ENCODE peak calls at places on chromosomes 4 and X, in six cellular contexts. J is A549, M is hepatocyte, U is stomach, D is tibial artery, S is BJ. I is an unnamed sample.

GRCh38 chrX:3295731-3296130 is 50.7 kb downstream of the MXRA5 start:
- DNase-seq in U (no peak), S (no peak), M (no peak), D (no peak), J (peak), I (no peak)

GRCh38 chr4:158826882-158827281 is 58.1 kb downstream of the FNIP2 start:
- DNase-seq in D (no peak), U (peak), S (no peak), J (no peak), M (peak), I (no peak)

GRCh38 chr4:3710451-3711182 is 55.6 kb upstream of the ADRA2C start:
- DNase-seq in D (no peak), U (no peak), S (no peak), M (no peak), J (no peak), I (no peak)

GRCh38 chr4:40918330-40918729 is 168.6 kb downstream of the NSUN7 start:
- DNase-seq in U (peak), J (no peak), D (peak), S (peak), M (peak), I (peak)

GRCh38 chrX:57647020-57647419 is 33.0 kb downstream of the NLRP2B start:
- DNase-seq in U (no peak), M (no peak), S (no peak), D (no peak), J (no peak), I (no peak)

GRCh38 chrX:147958316-147958715 is 22.8 kb upstream of the FMR1NB start:
- DNase-seq in D (no peak), S (peak), U (no peak), J (no peak), M (no peak), I (peak)

GRCh38 chr4:106034205-106034604 is 138.9 kb downstream of the NPNT start:
- DNase-seq in U (no peak), M (no peak), D (no peak), S (no peak), J (no peak), I (no peak)

GRCh38 chrX:141814213-141814857 is 23.8 kb upstream of the MAGEC3 start:
- DNase-seq in U (peak), S (no peak), D (no peak), M (peak), J (no peak), I (no peak)

GRCh38 chr4:139219450-139220055 is 42.5 kb upstream of the ELF2 start:
- DNase-seq in M (no peak), S (no peak), J (no peak), U (no peak), D (no peak), I (no peak)

GRCh38 chrX:109393859-109394258 is 88.0 kb downstream of the GUCY2F start:
- DNase-seq in U (no peak), J (no peak), D (no peak), S (no peak), M (no peak), I (no peak)

GRCh38 chrX:96563663-96564062 is 121.0 kb upstream of the DIAPH2 start:
- DNase-seq in D (peak), U (no peak), S (peak), M (peak), J (no peak), I (peak)

GRCh38 chr4:175806741-175807140 is 5.3 kb downstream of the GPM6A start:
- DNase-seq in M (no peak), S (no peak), D (no peak), J (no peak), U (no peak), I (no peak)

GRCh38 chr4:68963389-68963788 is 11.8 kb upstream of the UGT2A3 start:
- DNase-seq in M (peak), U (no peak), J (no peak), S (no peak), D (no peak), I (no peak)

GRCh38 chr4:26261400-26261799 is 59.4 kb upstream of the RBPJ start:
- DNase-seq in D (no peak), J (no peak), M (no peak), S (no peak), U (no peak), I (no peak)

GRCh38 chrX:47748576-47748975 is 88.1 kb upstream of the ZNF81 start:
- DNase-seq in S (no peak), J (no peak), U (no peak), D (no peak), M (no peak), I (no peak)

GRCh38 chr4:152356428-152357034 is 179.4 kb downstream of the FBXW7 start:
- DNase-seq in S (no peak), D (no peak), U (no peak), J (no peak), M (no peak), I (no peak)

GRCh38 chr4:84691170-84691691 is 108.3 kb downstream of the CDS1 start:
- DNase-seq in J (peak), M (no peak), U (no peak), S (peak), D (no peak), I (peak)

GRCh38 chr4:169958629-169959028 is 67.6 kb downstream of the MFAP3L start:
- DNase-seq in M (no peak), D (no peak), U (no peak), J (no peak), S (no peak), I (no peak)

GRCh38 chr4:169952236-169953088 is 73.7 kb downstream of the MFAP3L start:
- DNase-seq in U (no peak), S (no peak), J (no peak), M (no peak), D (no peak), I (no peak)

GRCh38 chr4:169955521-169955920 is 70.7 kb downstream of the MFAP3L start:
- DNase-seq in J (no peak), S (no peak), M (no peak), D (no peak), U (no peak), I (no peak)

GRCh38 chr4:169957785-169958184 is 68.4 kb downstream of the MFAP3L start:
- DNase-seq in J (no peak), U (no peak), M (no peak), D (no peak), S (no peak), I (no peak)

DNA sequence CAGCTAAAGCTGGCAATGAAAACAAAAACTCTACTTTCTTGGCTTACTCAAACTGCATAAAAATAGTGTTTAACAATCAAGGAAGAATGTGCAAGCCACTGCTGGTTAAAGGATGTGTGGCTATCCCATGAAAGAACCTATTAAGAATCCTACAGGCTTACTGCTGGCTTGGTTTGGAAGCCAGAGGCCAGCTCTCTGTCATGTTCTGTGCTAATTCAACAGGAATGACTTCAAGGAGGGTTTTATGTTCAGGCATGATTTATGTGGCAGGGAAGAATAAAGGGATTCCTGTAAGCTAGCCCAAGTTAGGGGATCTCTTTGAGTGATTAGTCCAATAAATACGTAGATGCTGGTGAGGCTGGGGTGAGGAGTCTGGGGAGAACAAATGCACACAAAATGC is 69.8 kb downstream of the MFAP3L start:
- DNase-seq in S (no peak), U (no peak), M (no peak), J (no peak), D (no peak), I (no peak)
- TF ChIP-seq CTCF in S (no peak), U (no peak), M (no peak), J (no peak), D (no peak), I (no peak)

DNA sequence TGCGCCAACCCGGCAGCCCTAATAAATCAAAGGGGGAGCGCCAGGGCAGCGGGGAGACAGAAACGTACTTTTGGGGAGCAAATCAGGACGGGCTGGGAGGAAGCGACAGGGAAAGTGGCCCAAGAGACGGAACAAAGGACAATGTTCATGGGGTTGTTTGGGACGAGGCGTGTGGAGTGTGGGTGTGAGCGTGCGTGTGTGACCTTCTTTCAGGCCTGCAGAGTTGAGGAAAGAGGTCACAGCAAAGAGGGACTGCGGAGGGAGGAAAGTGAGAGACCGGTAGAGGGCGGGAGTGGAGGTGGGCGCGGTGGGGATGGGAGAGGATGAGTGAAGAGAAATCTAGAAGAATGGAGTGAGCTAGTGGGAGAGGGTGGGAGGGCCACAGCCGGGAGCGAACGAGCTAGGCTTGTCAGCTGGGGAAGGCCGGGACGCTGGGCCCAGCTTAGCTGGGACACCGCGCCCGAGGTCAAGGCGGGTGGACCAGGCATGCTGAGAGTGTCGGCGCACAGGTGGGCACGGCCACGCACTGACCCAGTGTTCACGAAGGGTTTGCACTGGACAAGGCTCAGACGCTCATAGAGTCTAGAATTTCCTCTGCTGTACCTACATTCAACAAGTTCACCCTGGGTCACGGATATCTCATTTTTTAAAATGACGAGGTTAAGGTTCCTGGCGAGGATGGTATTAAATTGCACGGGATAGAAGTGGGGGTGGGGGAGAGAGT is 14.7 kb upstream of the PITX2 start:
- DNase-seq in D (no peak), M (peak), J (no peak), U (no peak), S (no peak), I (no peak)
- TF ChIP-seq CTCF in D (no peak), M (peak), J (no peak), U (no peak), S (no peak), I (no peak)

DNA sequence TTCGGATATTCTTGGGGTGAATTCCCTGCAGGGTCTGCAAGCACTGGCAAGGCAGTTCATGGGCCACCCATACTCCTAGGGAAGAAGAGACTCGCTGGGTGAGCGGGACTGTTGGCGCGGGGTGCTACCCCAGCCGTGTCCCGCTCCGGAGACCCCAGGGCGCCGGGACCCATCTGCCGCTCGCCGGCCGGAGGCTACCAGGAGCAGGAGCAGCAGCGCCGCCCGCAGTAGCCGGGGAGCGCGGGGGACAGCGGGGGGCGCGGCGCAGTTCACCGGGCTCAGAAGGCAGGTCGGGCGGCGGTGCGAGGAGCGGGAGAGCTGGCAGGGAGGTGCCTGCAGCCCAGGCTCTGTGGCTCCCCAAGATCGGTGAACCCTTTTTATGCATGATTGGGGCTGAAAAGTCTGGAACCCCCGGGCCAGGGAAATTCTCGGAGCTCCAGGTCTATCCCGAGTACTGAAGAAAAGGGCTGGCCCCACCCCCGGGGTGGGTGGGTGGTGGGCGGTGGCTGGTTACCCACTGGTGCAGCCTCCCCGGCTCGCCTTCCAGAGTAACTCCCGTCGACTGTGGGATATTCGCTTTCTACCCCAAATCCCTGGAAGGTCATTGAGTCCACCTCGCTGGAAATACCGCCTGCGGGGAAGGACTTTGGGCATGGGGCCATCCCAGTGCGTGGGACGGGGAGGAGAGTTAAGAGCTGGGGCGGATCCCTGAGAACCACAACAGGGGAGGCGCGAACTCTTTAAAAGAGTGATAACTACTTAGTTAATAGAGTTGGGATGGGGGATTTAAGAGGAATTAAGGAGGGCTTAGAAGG is 37.6 kb downstream of the PF4 start:
- DNase-seq in D (no peak), M (peak), J (peak), S (no peak), U (peak), I (no peak)
- TF ChIP-seq CTCF in D (no peak), M (peak), J (no peak), S (no peak), U (no peak), I (no peak)

GRCh38 chr4:6425336-6425735 is 47.1 kb downstream of the PPP2R2C start:
- DNase-seq in M (no peak), S (no peak), D (no peak), J (no peak), U (no peak), I (no peak)

GRCh38 chr4:6426571-6427438 is 45.6 kb downstream of the PPP2R2C start:
- DNase-seq in M (no peak), U (no peak), D (no peak), J (no peak), S (no peak), I (no peak)

GRCh38 chr4:6424425-6424824 is 48.0 kb downstream of the PPP2R2C start:
- DNase-seq in M (no peak), U (no peak), J (no peak), S (no peak), D (no peak), I (no peak)

GRCh38 chr4:6425911-6426310 is 46.5 kb downstream of the PPP2R2C start:
- DNase-seq in D (no peak), S (no peak), J (no peak), M (no peak), U (no peak), I (no peak)

DNA sequence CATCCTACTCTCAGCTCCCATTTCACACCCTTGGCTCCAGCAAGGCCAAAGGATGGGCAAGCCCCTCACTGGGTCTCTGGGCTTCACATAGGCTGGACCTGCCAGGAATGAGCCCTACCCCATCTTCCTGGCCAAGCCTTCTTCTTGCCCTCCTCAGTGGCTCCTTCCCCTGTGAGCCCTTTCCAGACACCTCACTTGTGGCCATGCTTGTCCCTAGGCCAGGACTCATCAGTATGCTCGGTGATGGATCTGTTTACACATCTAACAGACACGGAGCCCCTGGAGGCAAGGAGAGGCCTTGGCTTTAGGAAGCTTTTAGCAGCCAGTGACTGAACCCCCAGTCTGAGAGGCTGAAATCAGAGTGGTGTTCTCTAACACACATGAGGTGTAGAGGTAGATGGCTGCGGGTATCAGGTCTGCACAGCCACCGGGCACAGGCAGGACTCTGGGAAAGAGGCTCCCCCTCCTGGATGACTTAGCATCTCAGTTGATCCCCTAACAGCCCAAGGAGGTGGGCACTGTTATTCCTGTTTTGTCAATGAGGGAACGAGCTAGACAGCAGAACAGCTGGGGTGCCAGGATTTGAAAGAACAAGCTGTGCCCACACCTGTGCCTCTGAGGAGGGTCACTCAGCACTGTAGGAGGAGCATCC is 44.8 kb downstream of the PPP2R2C start:
- DNase-seq in S (no peak), M (no peak), D (no peak), J (no peak), U (no peak), I (no peak)
- TF ChIP-seq CTCF in S (no peak), M (no peak), D (no peak), J (no peak), U (no peak), I (no peak)

GRCh38 chr4:182839256-182839655 is 77.9 kb downstream of the DCTD start:
- DNase-seq in S (no peak), J (no peak), U (no peak), M (no peak), D (no peak), I (no peak)

GRCh38 chr4:182832352-182833120 is 84.7 kb downstream of the DCTD start:
- DNase-seq in U (no peak), J (no peak), S (no peak), D (no peak), M (no peak), I (no peak)

GRCh38 chr4:182831376-182831775 is 85.8 kb downstream of the DCTD start:
- DNase-seq in S (no peak), U (no peak), D (no peak), M (no peak), J (no peak), I (no peak)

GRCh38 chr4:182837831-182838230 is 79.4 kb downstream of the DCTD start:
- DNase-seq in M (no peak), S (no peak), D (no peak), U (no peak), J (no peak), I (no peak)

DNA sequence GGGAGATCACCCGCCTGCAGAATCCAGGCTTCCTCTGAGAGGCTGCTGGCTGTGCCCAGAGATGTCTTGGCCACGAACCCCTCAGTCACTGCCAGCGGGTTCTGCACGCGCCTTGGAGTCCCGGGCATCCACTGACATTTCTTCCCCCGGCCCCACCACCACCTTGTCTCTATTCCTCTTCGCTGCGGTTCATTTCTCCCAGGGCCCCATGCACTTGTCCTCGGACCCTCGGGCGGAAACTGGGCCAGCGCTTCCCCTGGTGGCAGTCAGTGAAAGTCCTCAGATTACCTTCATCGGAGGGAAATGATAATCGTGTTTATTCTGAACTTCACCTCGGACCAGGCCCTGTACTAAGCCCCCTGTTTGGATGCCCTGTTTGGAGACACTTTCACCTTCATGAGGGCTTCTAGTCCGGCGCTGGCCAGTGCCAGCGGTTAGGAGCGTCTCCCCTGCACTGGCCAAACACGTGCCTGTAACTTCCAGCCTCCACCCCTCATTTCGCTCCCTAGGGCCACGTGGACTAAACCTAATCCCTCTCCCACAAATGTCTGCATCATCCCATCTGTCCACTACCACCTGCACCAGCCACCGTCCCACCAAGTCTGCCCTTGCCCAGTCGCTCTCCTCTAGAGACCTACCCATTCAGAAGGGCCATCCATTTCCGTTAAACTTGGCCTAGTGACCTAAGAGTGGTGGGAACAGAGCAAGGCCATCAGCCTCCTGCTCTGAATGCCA is 82.0 kb downstream of the DCTD start:
- DNase-seq in D (no peak), J (no peak), U (no peak), M (no peak), S (no peak), I (no peak)
- TF ChIP-seq CTCF in D (no peak), J (no peak), U (no peak), M (no peak), S (no peak), I (no peak)